ENCODE peak calls at places on chromosomes 12 and 14, in seven cellular contexts. U is activated CD8-positive, alpha-beta memory T cell treated with anti-CD3 and anti-CD28 coated beads for 48 hours; A is small intestine; G is dorsolateral prefrontal cortex; F is hypothalamus; Q is stimulated activated CD8-positive, alpha-beta memory T cell treated with anti-CD3 and anti-CD28 coated beads, Interleukin-15, amount 100 ng/mL, for 1 hour; B is NCI-H2029. K is an unnamed sample.

GRCh38 chr12:19003987-19004619 is 125.4 kb upstream of the PLEKHA5 start:
- DNase-seq in U (no peak), A (no peak), G (no peak), F (no peak), Q (no peak), B (no peak), K (no peak)

GRCh38 chr12:109018276-109018675 is 2.6 kb downstream of the SVOP start:
- DNase-seq in U (no peak), A (peak; percentile 7), G (no peak), F (no peak), Q (no peak), B (no peak), K (peak; percentile 53)

GRCh38 chr12:13133886-13134285 is 30.4 kb upstream of the GSG1 start:
- DNase-seq in U (no peak), A (no peak), G (no peak), F (no peak), Q (no peak), B (no peak), K (no peak)

GRCh38 chr12:57452937-57453509 is 2.1 kb upstream of the INHBE start:
- DNase-seq in U (no peak), A (peak; percentile 66), G (peak; percentile 88), F (peak; percentile 78), Q (no peak), B (peak; percentile 45), K (peak; percentile 84)

GRCh38 chr14:77598366-77599050 is 17.9 kb downstream of the SPTLC2 start:
- DNase-seq in U (no peak), A (peak; percentile 64), G (no peak), F (no peak), Q (no peak), B (no peak), K (no peak)

GRCh38 chr14:47186491-47186890 is 488.9 kb downstream of the MDGA2 start:
- DNase-seq in U (no peak), A (no peak), G (no peak), F (no peak), Q (no peak), B (no peak), K (peak; percentile 42)

GRCh38 chr14:58130121-58130782 is 21.8 kb downstream of the ARMH4 start:
- DNase-seq in U (no peak), A (no peak), G (no peak), F (no peak), Q (no peak), B (no peak), K (no peak)

GRCh38 chr12:95788637-95789036 is 1.9 kb downstream of the NTN4 start:
- DNase-seq in U (no peak), A (no peak), G (no peak), F (no peak), Q (no peak), B (no peak), K (no peak)

GRCh38 chr14:104230946-104231345 is 92.6 kb downstream of the KIF26A start:
- DNase-seq in U (no peak), A (no peak), G (no peak), F (no peak), Q (no peak), B (no peak), K (no peak)

GRCh38 chr12:52132754-52133161 is 53.3 kb downstream of the SMIM41 start:
- DNase-seq in U (no peak), A (no peak), G (no peak), F (no peak), Q (no peak), B (no peak), K (no peak)

GRCh38 chr12:121769297-121769830 is 24.1 kb downstream of the RHOF start:
- DNase-seq in U (no peak), A (no peak), G (no peak), F (no peak), Q (no peak), B (no peak), K (no peak)

GRCh38 chr12:93947486-93947885 is 200.9 kb upstream of the PLXNC1 start:
- DNase-seq in U (no peak), A (no peak), G (no peak), F (no peak), Q (no peak), B (no peak), K (no peak)